ENCODE peak calls at places on chromosomes 5 and 9, in eight cellular contexts. T is tibial nerve, V is AG08396, Q is mammary epithelial cell, K is astrocyte of the spinal cord, H is HS-27A, W is AG10803, C is OCI-M1. N is an unnamed sample.

GRCh38 chr5:59921816-59922215 is 28.3 kb upstream of the PDE4D start:
- DNase-seq in T (no peak), V (no peak), Q (no peak), K (no peak), H (no peak), W (no peak), C (no peak), N (no peak)

GRCh38 chr9:37405350-37405749 is 17.1 kb upstream of the GRHPR start:
- DNase-seq in T (no peak), V (no peak), Q (no peak), K (no peak), H (no peak), W (no peak), C (no peak), N (no peak)

GRCh38 chr9:35748858-35749514 is at the start of the genes GBA2 and RGP1:
- DNase-seq in T (peak), V (peak), Q (peak), K (peak), H (no peak), W (peak), C (peak), N (peak)

GRCh38 chr9:135827301-135827700 is 80.0 kb downstream of the CAMSAP1 start:
- DNase-seq in T (no peak), V (no peak), Q (no peak), K (no peak), H (no peak), W (no peak), C (no peak), N (no peak)

GRCh38 chr5:154755361-154756202 is at the start of gene LARP1:
- DNase-seq in T (no peak), V (no peak), Q (peak), K (no peak), H (no peak), W (no peak), C (peak), N (no peak)

GRCh38 chr5:98940586-98940985 is 11.8 kb upstream of the CHD1 start:
- DNase-seq in T (no peak), V (peak), Q (no peak), K (no peak), H (no peak), W (peak), C (no peak), N (no peak)

GRCh38 chr5:158135682-158136176 is 276.8 kb upstream of the CLINT1 start:
- DNase-seq in T (peak), V (no peak), Q (no peak), K (no peak), H (no peak), W (no peak), C (no peak), N (no peak)

GRCh38 chr5:16467363-16468219 is 2.0 kb upstream of the ZNF622 start:
- DNase-seq in T (no peak), V (peak), Q (peak), K (peak), H (peak), W (peak), C (peak), N (peak)

GRCh38 chr5:123881791-123882244 is 369.8 kb downstream of the CSNK1G3 start:
- DNase-seq in T (no peak), V (no peak), Q (peak), K (peak), H (no peak), W (peak), C (no peak), N (peak)

GRCh38 chr5:41172012-41172411 is 41.3 kb downstream of the C6 start:
- DNase-seq in T (no peak), V (no peak), Q (no peak), K (no peak), H (no peak), W (no peak), C (no peak), N (no peak)

GRCh38 chr9:38159599-38159998 is 90.6 kb upstream of the SHB start:
- DNase-seq in T (no peak), V (no peak), Q (no peak), K (no peak), H (no peak), W (no peak), C (no peak), N (no peak)

GRCh38 chr5:179171816-179172745 is 111.9 kb downstream of the ZNF354C start:
- DNase-seq in T (no peak), V (no peak), Q (no peak), K (no peak), H (no peak), W (no peak), C (no peak), N (no peak)

GRCh38 chr9:82117025-82117424 is 128.5 kb downstream of the SPATA31D1 start:
- DNase-seq in T (peak), V (no peak), Q (no peak), K (peak), H (no peak), W (peak), C (no peak), N (peak)

GRCh38 chr9:86368871-86369521 is 14.8 kb upstream of the TUT7 start:
- DNase-seq in T (no peak), V (peak), Q (peak), K (peak), H (peak), W (peak), C (peak), N (peak)

GRCh38 chr5:128143911-128144310 is 60.3 kb downstream of the SLC12A2 start:
- DNase-seq in T (no peak), V (no peak), Q (no peak), K (no peak), H (no peak), W (no peak), C (no peak), N (no peak)

GRCh38 chr5:67676863-67677262 is 480.3 kb upstream of the CD180 start:
- DNase-seq in T (no peak), V (no peak), Q (no peak), K (no peak), H (no peak), W (no peak), C (no peak), N (no peak)

GRCh38 chr9:33190021-33190420 is 22.9 kb upstream of the B4GALT1 start:
- DNase-seq in T (no peak), V (no peak), Q (no peak), K (no peak), H (no peak), W (peak), C (no peak), N (no peak)

GRCh38 chr5:62779010-62779422 is 200.4 kb downstream of the LRRC70 start:
- DNase-seq in T (peak), V (peak), Q (peak), K (peak), H (peak), W (peak), C (peak), N (peak)

GRCh38 chr5:20572560-20572959 is 584.6 kb upstream of the CDH18 start:
- DNase-seq in T (no peak), V (no peak), Q (peak), K (peak), H (no peak), W (no peak), C (peak), N (peak)

GRCh38 chr5:61866930-61867329 is 439.1 kb upstream of the KIF2A start:
- DNase-seq in T (no peak), V (peak), Q (peak), K (peak), H (peak), W (peak), C (peak), N (peak)

GRCh38 chr5:1882337-1883119 is at the start of gene IRX4:
- DNase-seq in T (no peak), V (peak), Q (peak), K (no peak), H (no peak), W (no peak), C (no peak), N (no peak)

GRCh38 chr9:35771943-35772342 is 17.9 kb upstream of the MSMP start:
- DNase-seq in T (no peak), V (no peak), Q (peak), K (no peak), H (no peak), W (no peak), C (no peak), N (peak)

N was measured in renal cortical epithelial cell.